ENCODE peak calls at places on chromosomes 5 and 9, in eight cellular contexts. K is HFFc6, A is bronchial epithelial cell, B is HL-60, Q is nephron progenitor cell, C is ascending aorta, Z is stomach, L is tibial nerve. E is an unnamed sample.

GRCh38 chr5:113169720-113170119 is 193.1 kb downstream of the DCP2 start:
- DNase-seq in K (no peak), A (no peak), B (no peak), Q (no peak), C (no peak), Z (no peak), L (no peak), E (no peak)

GRCh38 chr5:159286420-159287035 is 23.4 kb downstream of the UBLCP1 start:
- DNase-seq in K (peak), A (peak), B (no peak), Q (no peak), C (no peak), Z (no peak), L (no peak), E (no peak)

GRCh38 chr5:958701-959571 is 49.7 kb upstream of the NKD2 start:
- DNase-seq in K (no peak), A (no peak), B (no peak), Q (no peak), C (no peak), Z (peak), L (no peak), E (no peak)

GRCh38 chr5:149172709-149173505 is 31.6 kb downstream of the ABLIM3 start:
- DNase-seq in K (peak), A (no peak), B (no peak), Q (no peak), C (no peak), Z (no peak), L (no peak), E (no peak)

GRCh38 chr5:36070687-36071571 is 4.2 kb upstream of the UGT3A2 start:
- DNase-seq in K (no peak), A (no peak), B (no peak), Q (no peak), C (no peak), Z (no peak), L (no peak), E (no peak)

GRCh38 chr5:31027726-31028125 is 165.8 kb upstream of the CDH6 start:
- DNase-seq in K (no peak), A (no peak), B (no peak), Q (no peak), C (no peak), Z (no peak), L (no peak), E (no peak)

GRCh38 chr5:74314906-74315305 is 325.6 kb downstream of the ENC1 start:
- DNase-seq in K (no peak), A (peak), B (no peak), Q (no peak), C (no peak), Z (no peak), L (no peak), E (no peak)

GRCh38 chr9:14119694-14120514 is 194.0 kb downstream of the NFIB start:
- DNase-seq in K (peak), A (peak), B (no peak), Q (no peak), C (no peak), Z (no peak), L (no peak), E (no peak)

GRCh38 chr9:123550012-123550411 is 194.0 kb downstream of the CRB2 start:
- DNase-seq in K (no peak), A (no peak), B (no peak), Q (no peak), C (no peak), Z (no peak), L (no peak), E (no peak)

GRCh38 chr9:136997830-136998234 is 1.5 kb upstream of the CLIC3 start:
- DNase-seq in K (no peak), A (no peak), B (no peak), Q (no peak), C (no peak), Z (no peak), L (no peak), E (no peak)

GRCh38 chr9:136799079-136799853 is 3.1 kb downstream of the CCDC183 start:
- DNase-seq in K (no peak), A (no peak), B (no peak), Q (no peak), C (no peak), Z (peak), L (no peak), E (no peak)

GRCh38 chr5:32153723-32154122 is 20.4 kb downstream of the GOLPH3 start:
- DNase-seq in K (no peak), A (peak), B (no peak), Q (no peak), C (no peak), Z (no peak), L (no peak), E (no peak)

GRCh38 chr9:35954942-35955546 is 2.9 kb downstream of the OR2S2 start:
- DNase-seq in K (peak), A (peak), B (peak), Q (peak), C (no peak), Z (peak), L (peak), E (peak)

GRCh38 chr5:7347377-7347776 is 48.6 kb upstream of the ADCY2 start:
- DNase-seq in K (no peak), A (no peak), B (no peak), Q (no peak), C (no peak), Z (no peak), L (no peak), E (no peak)

GRCh38 chr5:120767171-120767820 is 303.2 kb downstream of the PRR16 start:
- DNase-seq in K (peak), A (peak), B (no peak), Q (no peak), C (no peak), Z (no peak), L (no peak), E (no peak)

GRCh38 chr9:36503172-36504153 is 69.2 kb upstream of the MELK start:
- DNase-seq in K (no peak), A (peak), B (no peak), Q (no peak), C (no peak), Z (no peak), L (no peak), E (no peak)

GRCh38 chr5:66807743-66808142 is 211.6 kb downstream of the MAST4 start:
- DNase-seq in K (peak), A (peak), B (no peak), Q (no peak), C (no peak), Z (no peak), L (peak), E (no peak)

GRCh38 chr9:109109962-109110325 is 9.8 kb downstream of the TMEM245 start:
- DNase-seq in K (peak), A (no peak), B (no peak), Q (no peak), C (no peak), Z (no peak), L (no peak), E (no peak)

GRCh38 chr5:2714805-2715204 is 36.7 kb downstream of the IRX2 start:
- DNase-seq in K (no peak), A (no peak), B (no peak), Q (no peak), C (no peak), Z (no peak), L (no peak), E (no peak)

GRCh38 chr5:88548136-88548535 is 279.5 kb upstream of the TMEM161B start:
- DNase-seq in K (no peak), A (no peak), B (no peak), Q (no peak), C (no peak), Z (no peak), L (no peak), E (no peak)

GRCh38 chr9:17021379-17021970 is 113.4 kb upstream of the CNTLN start:
- DNase-seq in K (no peak), A (peak), B (no peak), Q (no peak), C (no peak), Z (no peak), L (no peak), E (no peak)

GRCh38 chr9:108443741-108444140 is 412.0 kb downstream of the ACTL7B start:
- DNase-seq in K (peak), A (peak), B (no peak), Q (no peak), C (no peak), Z (no peak), L (no peak), E (no peak)

GRCh38 chr9:70406446-70406862 is 8.0 kb downstream of the KLF9 start:
- DNase-seq in K (no peak), A (no peak), B (no peak), Q (peak), C (no peak), Z (no peak), L (no peak), E (peak)

GRCh38 chr9:129988607-129989361 is 54.2 kb downstream of the FNBP1 start:
- DNase-seq in K (no peak), A (no peak), B (no peak), Q (no peak), C (no peak), Z (no peak), L (no peak), E (peak)

GRCh38 chr9:35907732-35908483 is 1.4 kb upstream of the SPAAR start:
- DNase-seq in K (peak), A (peak), B (no peak), Q (no peak), C (peak), Z (peak), L (peak), E (peak)

GRCh38 chr9:81431662-81432061 is 257.7 kb downstream of the TLE1 start:
- DNase-seq in K (peak), A (no peak), B (no peak), Q (no peak), C (no peak), Z (no peak), L (no peak), E (no peak)

GRCh38 chr9:20512106-20512505 is 110.2 kb downstream of the MLLT3 start:
- DNase-seq in K (peak), A (peak), B (no peak), Q (no peak), C (no peak), Z (no peak), L (no peak), E (no peak)

GRCh38 chr9:98678244-98678842 is 30.4 kb downstream of the GABBR2 start:
- DNase-seq in K (no peak), A (peak), B (no peak), Q (peak), C (no peak), Z (no peak), L (no peak), E (no peak)
- TF ChIP-seq CTCF in K (peak), A (peak), B (peak), Q (peak), C (peak), Z (peak), L (no peak), E (peak)

DNA sequence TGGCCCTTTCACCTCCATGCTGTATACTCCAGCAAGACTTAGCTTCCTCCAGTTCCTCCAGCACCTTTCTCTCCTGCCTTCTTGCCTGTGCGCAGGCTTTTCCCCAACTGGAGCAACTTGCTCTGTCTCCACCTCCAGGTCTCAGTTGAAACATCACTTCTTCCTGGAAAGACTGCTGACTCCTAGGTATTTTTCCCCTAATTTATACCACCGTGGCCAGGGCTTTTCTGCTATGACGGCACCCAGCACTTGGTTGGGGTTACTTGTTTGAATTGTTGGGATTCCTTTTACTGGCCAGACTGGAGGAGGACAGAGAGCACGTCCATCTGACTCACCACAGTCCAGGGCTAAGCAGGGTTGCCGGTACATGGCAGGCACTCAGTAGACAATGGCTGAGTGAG is 67.5 kb downstream of the KCNIP1 start:
- DNase-seq in K (peak), A (peak), B (no peak), Q (no peak), C (no peak), Z (no peak), L (no peak), E (no peak)
- TF ChIP-seq CTCF in K (no peak), A (no peak), B (no peak), Q (no peak), C (no peak), Z (no peak), L (no peak), E (no peak)

GRCh38 chr5:179193746-179194145 is 133.6 kb downstream of the ZNF354C start:
- DNase-seq in K (no peak), A (no peak), B (no peak), Q (no peak), C (no peak), Z (no peak), L (no peak), E (no peak)

GRCh38 chr5:179196420-179197079 is 136.4 kb downstream of the ZNF354C start:
- DNase-seq in K (no peak), A (no peak), B (no peak), Q (no peak), C (no peak), Z (no peak), L (no peak), E (no peak)

GRCh38 chr5:179194201-179194910 is 134.2 kb downstream of the ZNF354C start:
- DNase-seq in K (no peak), A (no peak), B (no peak), Q (no peak), C (no peak), Z (no peak), L (no peak), E (no peak)

GRCh38 chr5:179195561-179196419 is 135.6 kb downstream of the ZNF354C start:
- DNase-seq in K (no peak), A (no peak), B (no peak), Q (peak), C (no peak), Z (no peak), L (no peak), E (no peak)

GRCh38 chr5:179194941-179195381 is 134.8 kb downstream of the ZNF354C start:
- DNase-seq in K (no peak), A (no peak), B (no peak), Q (no peak), C (no peak), Z (no peak), L (no peak), E (no peak)
- TF ChIP-seq CTCF in K (no peak), A (no peak), B (no peak), Q (no peak), C (no peak), Z (no peak), L (no peak), E (no peak)

GRCh38 chr5:127577458-127577857 is 60.0 kb downstream of the PRRC1 start:
- DNase-seq in K (no peak), A (no peak), B (no peak), Q (no peak), C (no peak), Z (no peak), L (no peak), E (no peak)

GRCh38 chr5:127571732-127572131 is 54.3 kb downstream of the PRRC1 start:
- DNase-seq in K (no peak), A (no peak), B (no peak), Q (no peak), C (no peak), Z (no peak), L (no peak), E (peak)

GRCh38 chr5:127574852-127575679 is 57.6 kb downstream of the PRRC1 start:
- DNase-seq in K (no peak), A (no peak), B (no peak), Q (no peak), C (no peak), Z (no peak), L (no peak), E (no peak)

GRCh38 chr5:127571314-127571713 is 53.9 kb downstream of the PRRC1 start:
- DNase-seq in K (no peak), A (no peak), B (no peak), Q (no peak), C (no peak), Z (no peak), L (no peak), E (peak)

GRCh38 chr5:127572930-127573329 is 55.5 kb downstream of the PRRC1 start:
- DNase-seq in K (no peak), A (peak), B (no peak), Q (no peak), C (no peak), Z (no peak), L (no peak), E (no peak)
- TF ChIP-seq CTCF in K (peak), A (peak), B (no peak), Q (no peak), C (no peak), Z (no peak), L (no peak), E (no peak)

E was measured in GM20000.